ENCODE peak calls at places on chromosome 10, in six cellular contexts. N, L, W, T, I and J are unnamed samples.
A peak's percentile ranks its signal among the peaks of the same experiment; 100 is the strongest.

GRCh38 chr10:83922246-83922860 is 217.0 kb upstream of the GHITM start:
- DNase-seq in N (no peak), L (no peak), W (no peak), T (no peak), I (no peak), J (no peak)

GRCh38 chr10:79068203-79068561 is 584 bp upstream of the ZMIZ1 start:
- DNase-seq in N (no peak), L (peak; percentile 17), W (no peak), T (no peak), I (no peak), J (no peak)

GRCh38 chr10:97718659-97719142 is 5.2 kb downstream of the MARVELD1 start:
- DNase-seq in N (no peak), L (peak; percentile 49), W (no peak), T (no peak), I (peak; percentile 52), J (peak; percentile 73)

GRCh38 chr10:110273474-110273873 is 31.2 kb downstream of the SMNDC1 start:
- DNase-seq in N (no peak), L (peak; percentile 92), W (peak; percentile 30), T (no peak), I (no peak), J (peak; percentile 43)

GRCh38 chr10:107072786-107073185 is 91.7 kb downstream of the SORCS1 start:
- DNase-seq in N (no peak), L (no peak), W (no peak), T (no peak), I (no peak), J (no peak)

GRCh38 chr10:111125102-111125501 is 48.3 kb downstream of the ADRA2A start:
- DNase-seq in N (no peak), L (no peak), W (no peak), T (no peak), I (no peak), J (no peak)

GRCh38 chr10:75203724-75204123 is 6.9 kb upstream of the VDAC2 start:
- DNase-seq in N (no peak), L (no peak), W (no peak), T (no peak), I (no peak), J (no peak)

GRCh38 chr10:86757110-86757790 is 831 bp downstream of the BMPR1A start:
- DNase-seq in N (no peak), L (peak; percentile 68), W (no peak), T (no peak), I (peak; percentile 34), J (peak; percentile 25)

GRCh38 chr10:30980951-30981616 is 50.6 kb downstream of the ZNF438 start:
- DNase-seq in N (no peak), L (peak; percentile 92), W (peak; percentile 62), T (no peak), I (peak; percentile 65), J (no peak)

GRCh38 chr10:97500297-97500575 is 1.5 kb downstream of the UBTD1 start:
- DNase-seq in N (no peak), L (no peak), W (no peak), T (no peak), I (no peak), J (no peak)